ENCODE peak calls at places on chromosomes 1 and 21, in ten cellular contexts. X, N, R, M, U, V, C, B, D and P are unnamed samples.

GRCh38 chr1:50268049-50268448 is 155.2 kb downstream of the DMRTA2 start:
- DNase-seq in M (no peak), B (peak), U (no peak), V (peak), C (peak), N (no peak), D (no peak), X (no peak), R (no peak), P (peak)

GRCh38 chr1:67044631-67045270 is 9.2 kb downstream of the SLC35D1 start:
- DNase-seq in M (no peak), D (no peak), X (no peak), V (no peak), N (no peak), R (no peak), B (peak), U (no peak), C (no peak), P (no peak)

GRCh38 chr21:10425856-10426255 is 95.5 kb upstream of the TPTE start:
- DNase-seq in X (no peak), C (no peak), D (no peak), N (no peak), U (no peak), V (no peak), R (no peak), B (no peak), M (no peak), P (no peak)

GRCh38 chr1:223531742-223532341 is 133.7 kb downstream of the CAPN8 start:
- DNase-seq in U (peak), N (no peak), D (peak), V (peak), X (peak), C (peak), M (peak), R (peak), B (peak), P (peak)

GRCh38 chr1:177948336-177948972 is 21.4 kb downstream of the SEC16B start:
- DNase-seq in R (peak), C (peak), V (peak), B (peak), M (peak), N (peak), D (peak), U (peak), X (peak), P (peak)

GRCh38 chr1:205541161-205541886 is 36.9 kb downstream of the CDK18 start:
- DNase-seq in B (no peak), V (no peak), R (peak), U (no peak), M (no peak), X (no peak), D (peak), N (no peak), C (no peak), P (peak)

GRCh38 chr1:156692958-156693857 is 12.2 kb downstream of the CRABP2 start:
- DNase-seq in C (peak), R (peak), D (peak), N (no peak), V (no peak), X (no peak), B (no peak), M (no peak), U (no peak), P (peak)

GRCh38 chr1:2587860-2588571 is 1.4 kb downstream of the PRXL2B start:
- DNase-seq in N (peak), M (no peak), C (no peak), X (no peak), B (no peak), V (no peak), R (no peak), D (no peak), U (no peak), P (no peak)

GRCh38 chr1:42183646-42184268 is 19.2 kb upstream of the GUCA2A start:
- DNase-seq in D (no peak), M (no peak), X (no peak), R (no peak), B (no peak), C (no peak), U (no peak), N (no peak), V (no peak), P (no peak)

GRCh38 chr1:52532732-52533327 is 20.1 kb downstream of the TUT4 start:
- DNase-seq in B (no peak), X (no peak), U (no peak), N (no peak), V (no peak), R (no peak), D (no peak), C (no peak), M (no peak), P (no peak)

GRCh38 chr1:202216691-202217090 is 23.1 kb downstream of the LGR6 start:
- DNase-seq in X (no peak), M (no peak), N (no peak), R (no peak), U (no peak), C (no peak), V (no peak), D (no peak), B (no peak), P (no peak)

GRCh38 chr1:219177363-219177762 is 3.7 kb downstream of the LYPLAL1 start:
- DNase-seq in D (no peak), B (no peak), U (no peak), N (no peak), X (no peak), M (no peak), C (peak), R (no peak), V (no peak), P (no peak)

GRCh38 chr1:33586111-33586510 is 113.7 kb downstream of the ZSCAN20 start:
- DNase-seq in B (peak), N (no peak), R (no peak), U (no peak), V (no peak), M (peak), C (peak), D (no peak), X (no peak), P (no peak)

GRCh38 chr1:201779351-201779880 is 49.5 kb upstream of the IPO9 start:
- DNase-seq in N (no peak), C (no peak), U (no peak), D (no peak), B (no peak), M (no peak), V (no peak), R (no peak), X (no peak), P (no peak)

GRCh38 chr1:86703696-86704455 is 500 bp upstream of the SH3GLB1 start:
- DNase-seq in X (no peak), N (no peak), C (no peak), R (no peak), V (peak), U (no peak), B (peak), D (no peak), M (no peak), P (peak)

GRCh38 chr1:7295946-7296345 is 475.1 kb upstream of the VAMP3 start:
- DNase-seq in C (no peak), D (no peak), M (no peak), U (no peak), B (peak), V (no peak), X (no peak), N (no peak), R (no peak), P (no peak)

GRCh38 chr1:52190500-52191252 is 48.8 kb downstream of the ZFYVE9 start:
- DNase-seq in D (no peak), C (no peak), V (no peak), U (no peak), M (no peak), N (no peak), B (no peak), X (no peak), R (no peak), P (peak)

GRCh38 chr1:168206111-168206510 is 19.7 kb upstream of the SFT2D2 start:
- DNase-seq in U (no peak), X (no peak), B (peak), M (no peak), C (no peak), V (no peak), D (no peak), N (no peak), R (no peak), P (no peak)

GRCh38 chr1:17732475-17732874 is 22.7 kb upstream of the ACTL8 start:
- DNase-seq in B (peak), V (no peak), C (peak), M (peak), D (no peak), R (no peak), U (peak), N (no peak), X (no peak), P (no peak)

GRCh38 chr1:31717341-31717740 is 13.5 kb upstream of the COL16A1 start:
- DNase-seq in C (peak), M (no peak), R (no peak), V (no peak), D (no peak), U (no peak), N (no peak), B (peak), X (no peak), P (no peak)

GRCh38 chr1:225857256-225857655 is 24.9 kb downstream of the TMEM63A start:
- DNase-seq in X (no peak), V (no peak), N (no peak), D (no peak), C (no peak), R (no peak), U (no peak), M (no peak), B (no peak), P (no peak)

GRCh38 chr1:210757677-210758076 is 376.3 kb downstream of the KCNH1 start:
- DNase-seq in M (no peak), X (no peak), V (no peak), D (no peak), B (no peak), R (no peak), C (no peak), N (no peak), U (no peak), P (peak)

GRCh38 chr1:244154528-244154881 is 103.4 kb downstream of the ZBTB18 start:
- DNase-seq in D (no peak), V (no peak), X (no peak), N (no peak), B (no peak), R (no peak), C (no peak), U (no peak), M (no peak), P (no peak)

GRCh38 chr1:152699746-152700145 is 1.6 kb downstream of the LCE2A start:
- DNase-seq in B (peak), D (no peak), U (no peak), M (no peak), N (no peak), X (no peak), C (no peak), V (no peak), R (no peak), P (no peak)

GRCh38 chr1:114428083-114428754 is 82.8 kb downstream of the TRIM33 start:
- DNase-seq in R (no peak), C (no peak), U (peak), M (no peak), N (no peak), X (no peak), D (no peak), B (peak), V (no peak), P (no peak)

GRCh38 chr1:114436799-114437198 is 74.2 kb downstream of the TRIM33 start:
- DNase-seq in R (no peak), C (no peak), D (no peak), M (no peak), X (no peak), B (no peak), V (no peak), N (no peak), U (no peak), P (no peak)

GRCh38 chr1:114427612-114428011 is 83.4 kb downstream of the TRIM33 start:
- DNase-seq in D (no peak), C (no peak), N (no peak), M (no peak), R (no peak), X (no peak), B (no peak), U (no peak), V (no peak), P (no peak)

GRCh38 chr1:114435088-114435715 is 75.8 kb downstream of the TRIM33 start:
- DNase-seq in U (no peak), C (peak), R (no peak), D (no peak), V (no peak), N (no peak), B (no peak), M (no peak), X (no peak), P (no peak)

DNA sequence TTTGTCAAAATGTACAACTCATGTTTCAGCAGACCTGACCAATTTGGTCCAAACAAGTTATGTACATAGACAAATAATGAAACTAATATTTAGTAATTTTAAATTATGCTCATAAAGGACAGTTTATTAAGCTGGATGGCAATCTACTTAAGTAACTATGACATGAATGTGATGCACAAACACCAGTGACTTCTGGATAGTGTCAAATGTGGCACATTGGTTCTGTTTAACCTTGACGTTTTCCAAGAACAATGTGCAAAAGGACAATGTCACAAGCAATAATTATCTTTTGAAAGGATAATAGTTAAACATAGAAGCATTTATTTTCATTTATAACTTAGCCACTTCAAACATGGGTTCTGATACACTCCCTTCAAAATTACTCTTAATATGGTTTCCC is 80.0 kb downstream of the TRIM33 start:
- DNase-seq in V (no peak), R (no peak), D (no peak), N (no peak), U (no peak), M (no peak), X (no peak), B (no peak), C (no peak), P (no peak)
- H3K27ac ChIP-seq in V (no peak), R (no peak), D (no peak), N (no peak), U (no peak), M (no peak), X (no peak), B (no peak), C (no peak), P (no peak)

DNA sequence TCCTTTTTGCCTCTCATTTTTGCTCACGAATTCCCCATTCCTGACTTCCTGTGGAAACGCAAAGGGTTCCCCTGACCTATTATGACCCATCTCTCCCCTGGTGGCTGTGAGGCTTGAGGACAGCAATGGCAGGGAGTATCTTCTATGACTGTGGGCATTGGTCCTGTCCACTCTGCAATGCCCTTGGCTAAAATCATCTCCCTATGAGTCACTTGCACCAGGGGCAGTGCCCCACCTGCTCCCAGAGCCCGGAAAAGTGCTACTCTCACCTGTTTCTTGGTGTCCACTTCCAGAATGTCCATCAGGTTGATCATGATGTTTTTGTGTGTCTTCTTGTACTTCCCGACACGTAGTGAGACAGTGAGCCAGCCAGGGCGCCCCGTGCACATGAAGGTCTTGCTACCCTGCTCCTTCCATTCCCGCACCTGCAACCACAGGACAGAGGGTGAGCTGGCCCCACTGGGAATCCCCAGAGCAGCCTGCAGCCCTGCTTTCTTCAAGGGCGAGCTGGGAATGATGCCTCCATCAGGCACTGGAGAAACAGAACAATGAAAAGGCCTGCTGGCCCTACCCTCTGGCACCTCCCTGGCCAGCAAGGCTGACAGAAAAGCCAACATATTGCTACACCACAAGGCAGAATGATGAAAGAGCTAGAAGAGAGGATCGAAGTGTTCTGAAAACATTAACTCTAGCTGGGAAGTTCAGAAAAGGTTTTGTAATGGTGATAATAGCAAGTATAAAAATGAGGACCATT is 3.5 kb downstream of the DHCR24 start:
- DNase-seq in C (peak), R (no peak), N (no peak), V (no peak), U (peak), B (peak), X (no peak), D (no peak), M (no peak), P (no peak)
- H3K4me3 ChIP-seq in C (no peak), R (no peak), N (no peak), V (no peak), U (peak), B (no peak), X (peak), D (no peak), M (no peak), P (peak)

DNA sequence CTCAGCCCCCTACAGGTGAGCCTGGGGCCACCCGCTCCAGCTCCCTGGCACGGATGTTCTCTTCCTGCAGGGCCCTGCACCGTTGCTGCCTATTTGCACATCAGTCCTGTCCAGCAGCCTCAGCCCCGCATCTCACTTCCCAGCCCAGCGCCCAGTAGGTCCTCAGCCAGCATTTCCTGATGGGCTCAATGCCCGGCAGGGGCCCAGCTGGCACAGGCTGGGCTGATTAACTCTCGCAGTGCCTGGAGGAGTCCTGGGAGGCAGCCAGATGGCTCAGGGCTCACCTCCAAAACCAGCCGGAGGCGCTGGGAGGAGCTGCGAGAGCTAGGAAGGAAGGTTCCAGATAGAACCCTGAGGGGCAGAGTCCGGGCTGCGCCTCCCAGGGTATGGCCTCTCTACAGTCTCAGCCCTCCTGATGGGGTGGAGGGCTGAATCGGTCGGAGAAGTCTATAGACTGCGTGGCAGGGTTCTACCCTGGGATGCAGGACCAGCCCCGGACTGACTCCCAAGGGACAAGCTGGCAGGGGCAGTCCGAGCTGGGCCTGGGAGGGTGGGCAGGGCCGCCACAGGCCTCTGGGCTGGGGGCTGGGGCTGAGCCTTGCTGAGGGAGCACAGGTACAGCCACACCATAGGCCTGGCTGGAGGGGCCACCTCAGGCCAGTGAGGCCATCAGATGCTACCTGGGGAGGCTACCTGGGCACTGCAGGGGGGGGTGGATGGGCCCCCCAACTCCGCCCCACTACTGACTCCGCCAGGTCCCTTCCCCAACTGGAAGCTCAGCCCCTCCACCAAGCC is 19.2 kb upstream of the CLSTN1 start:
- DNase-seq in D (peak), U (no peak), M (no peak), C (no peak), B (no peak), N (no peak), R (peak), V (no peak), X (no peak), P (peak)
- H3K27ac ChIP-seq in D (peak), U (no peak), M (no peak), C (no peak), B (no peak), N (no peak), R (no peak), V (no peak), X (no peak), P (no peak)

DNA sequence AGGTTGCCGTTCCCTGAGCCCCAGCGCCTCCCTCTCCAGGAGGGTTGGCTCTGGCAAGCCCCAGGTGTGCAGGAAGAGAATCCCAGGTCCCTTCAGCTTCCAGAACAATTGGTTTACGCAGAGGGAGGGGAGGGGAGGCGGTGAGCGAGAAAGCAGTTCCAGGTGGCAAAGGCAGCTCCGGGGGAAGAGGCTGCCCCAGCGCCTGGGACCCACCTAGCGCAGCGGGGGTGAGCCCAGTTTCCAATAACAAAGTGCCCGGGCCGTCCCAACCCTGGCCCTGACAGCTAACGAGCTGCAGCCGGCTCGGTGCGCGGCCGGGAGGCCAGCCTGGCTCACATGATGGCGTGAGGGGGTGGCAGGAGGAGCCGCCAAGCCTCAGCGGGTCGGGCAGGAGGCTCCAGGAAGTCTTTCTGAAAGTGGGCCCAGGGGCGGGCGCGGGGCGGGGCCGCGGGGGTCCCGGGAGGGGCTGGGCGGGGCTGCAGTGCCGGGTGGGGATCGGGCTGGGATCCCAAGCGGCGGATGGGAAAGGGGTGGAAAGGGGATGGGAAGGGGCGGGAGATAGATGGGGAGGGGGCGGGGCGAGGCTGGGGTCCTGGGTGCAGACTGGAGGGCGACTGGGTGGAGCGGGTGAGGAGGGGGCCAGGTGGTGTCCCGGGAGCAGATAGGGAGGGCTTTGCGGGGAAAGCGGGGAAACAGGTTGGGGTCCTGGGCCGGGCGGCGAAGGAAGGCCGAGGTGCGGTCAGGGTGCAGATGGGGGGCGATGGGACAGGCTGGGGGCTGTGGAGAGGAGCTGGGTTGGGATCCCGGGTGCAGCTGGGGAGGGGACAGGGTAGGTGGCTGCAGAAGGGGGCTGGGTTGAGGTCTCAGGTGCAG is 22.8 kb downstream of the DHRS3 start:
- DNase-seq in U (peak), M (peak), X (peak), N (peak), B (peak), V (no peak), R (peak), C (peak), D (peak), P (peak)
- H3K4me3 ChIP-seq in U (peak), M (peak), X (peak), N (peak), B (peak), V (peak), R (peak), C (peak), D (peak), P (peak)

GRCh38 chr1:19815801-19816736 is 986 bp upstream of the RNF186 start:
- DNase-seq in B (no peak), D (peak), X (no peak), C (no peak), M (no peak), V (no peak), R (peak), N (no peak), U (no peak), P (no peak)
- H3K27ac ChIP-seq in B (no peak), D (peak), X (no peak), C (no peak), M (no peak), V (no peak), R (peak), N (no peak), U (no peak), P (no peak)

DNA sequence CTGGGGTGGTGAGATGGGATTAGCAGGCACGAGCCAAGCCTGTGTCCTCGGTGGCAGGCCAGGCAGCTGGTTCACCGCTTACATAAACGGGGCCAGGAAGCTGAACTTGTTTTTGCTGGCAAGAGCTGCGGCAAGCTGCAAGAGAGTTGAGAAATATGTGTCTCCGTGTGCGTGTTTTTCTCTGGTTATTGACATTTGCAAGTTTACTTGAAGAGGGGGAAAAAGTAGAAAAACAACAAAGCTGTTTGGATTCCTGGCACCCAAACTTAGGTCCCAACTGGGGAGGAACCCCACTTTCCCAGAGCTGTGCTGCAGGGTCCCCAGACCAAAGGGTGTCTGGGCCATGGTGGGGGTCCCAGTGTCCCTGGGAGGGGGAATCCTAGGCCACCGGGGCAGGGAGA is 14.5 kb downstream of the IL6R start:
- DNase-seq in M (peak), N (peak), R (peak), V (peak), C (peak), U (peak), X (peak), B (peak), D (peak), P (peak)
- H3K4me3 ChIP-seq in M (no peak), N (peak), R (peak), V (no peak), C (no peak), U (peak), X (peak), B (peak), D (peak), P (no peak)

GRCh38 chr1:15571266-15571665 is 13.6 kb downstream of the AGMAT start:
- DNase-seq in C (no peak), R (no peak), U (no peak), B (no peak), N (no peak), D (no peak), X (no peak), M (no peak), V (no peak), P (no peak)
- H3K27ac ChIP-seq in C (no peak), R (no peak), U (no peak), B (no peak), N (no peak), D (no peak), X (peak), M (no peak), V (no peak), P (no peak)